ENCODE peak calls at places on chromosome 18, in six cellular contexts. N is activated CD4-positive, alpha-beta memory T cell treated with anti-CD3 and anti-CD28 coated beads, Interleukin-2, amount 10 ng/mL, durations not matched to agents 7 days and 5 days; W is midbrain; T is stromal cell of bone marrow; Y is NCI-H1092 treated with DMSO at 0.1 percent for 48 hours; M is GM23338. H is an unnamed sample.

GRCh38 chr18:7855051-7855450 is 287.9 kb downstream of the PTPRM start:
- DNase-seq in M (no peak), N (no peak), Y (no peak), W (no peak), T (no peak), H (no peak)

GRCh38 chr18:48806551-48807261 is 144.1 kb downstream of the SMAD7 start:
- DNase-seq in Y (no peak), N (peak), W (no peak), M (peak), T (no peak), H (peak)

GRCh38 chr18:73923866-73924265 is 223.8 kb downstream of the FBXO15 start:
- DNase-seq in W (no peak), Y (no peak), N (no peak), T (no peak), M (no peak), H (no peak)

GRCh38 chr18:49441338-49441938 is 19.0 kb downstream of the DYM start:
- DNase-seq in Y (no peak), W (no peak), N (no peak), T (no peak), M (no peak), H (no peak)

GRCh38 chr18:31454066-31454708 is 6.6 kb downstream of the DSG3 start:
- DNase-seq in W (no peak), Y (no peak), T (peak), N (no peak), M (no peak), H (no peak)

GRCh38 chr18:32879497-32879896 is 106.7 kb upstream of the KLHL14 start:
- DNase-seq in M (peak), W (no peak), Y (no peak), N (no peak), T (no peak), H (peak)

GRCh38 chr18:9069482-9070059 is 32.9 kb upstream of the NDUFV2 start:
- DNase-seq in Y (no peak), N (no peak), M (no peak), T (no peak), W (no peak), H (no peak)

GRCh38 chr18:78774741-78775141 is 204.9 kb upstream of the SALL3 start:
- DNase-seq in T (no peak), Y (no peak), N (no peak), W (no peak), M (no peak), H (no peak)

GRCh38 chr18:50183556-50183955 is 11.4 kb downstream of the MYO5B start:
- DNase-seq in Y (no peak), M (peak), W (no peak), N (no peak), T (no peak), H (peak)